ENCODE peak calls at places on chromosomes 7 and 10, in five cellular contexts. M, L, F, X and Y are unnamed samples.

GRCh38 chr10:79376078-79376628 is 28.9 kb downstream of the PPIF start:
- DNase-seq in M (no peak), F (no peak), L (peak; percentile 14), X (no peak), Y (no peak)

GRCh38 chr7:155808551-155809331 is 3.5 kb downstream of the SHH start:
- DNase-seq in L (no peak), M (no peak), X (no peak), F (no peak), Y (peak; percentile 76)

GRCh38 chr7:41085244-41085643 is 617.6 kb downstream of the INHBA start:
- DNase-seq in F (peak; percentile 83), X (no peak), M (no peak), L (no peak), Y (no peak)

GRCh38 chr7:85773116-85773783 is 586.4 kb upstream of the SEMA3D start:
- DNase-seq in M (no peak), L (no peak), X (no peak), F (peak; percentile 90), Y (no peak)

GRCh38 chr10:63103971-63104409 is 29.1 kb upstream of the NRBF2 start:
- DNase-seq in F (peak; percentile 28), X (no peak), M (no peak), L (peak; percentile 67), Y (no peak)

GRCh38 chr10:86162696-86163400 is 203.7 kb downstream of the GRID1 start:
- DNase-seq in M (no peak), X (no peak), L (no peak), F (no peak), Y (no peak)

GRCh38 chr10:98361131-98361633 is 53.8 kb downstream of the PYROXD2 start:
- DNase-seq in L (peak; percentile 88), X (peak; percentile 23), M (no peak), F (peak; percentile 100), Y (peak; percentile 79)

GRCh38 chr7:16993543-16993942 is 111.8 kb upstream of the AGR3 start:
- DNase-seq in L (no peak), F (no peak), X (no peak), M (no peak), Y (no peak)

GRCh38 chr10:74949434-74949833 is 123.0 kb downstream of the KAT6B start:
- DNase-seq in L (no peak), X (no peak), F (peak; percentile 50), M (no peak), Y (no peak)

GRCh38 chr7:50497968-50498367 is 47.8 kb upstream of the FIGNL1 start:
- DNase-seq in F (peak; percentile 82), L (no peak), X (no peak), M (no peak), Y (no peak)

GRCh38 chr7:130356121-130356759 is 11.6 kb downstream of the CPA5 start:
- DNase-seq in F (peak; percentile 95), X (no peak), L (peak; percentile 76), M (no peak), Y (peak; percentile 77)

GRCh38 chr7:20197837-20198236 is 19.3 kb downstream of the MACC1 start:
- DNase-seq in X (no peak), F (no peak), M (no peak), L (no peak), Y (no peak)

GRCh38 chr7:12685550-12685949 is 1.9 kb upstream of the ARL4A start:
- DNase-seq in X (no peak), L (peak; percentile 81), M (no peak), F (peak; percentile 72), Y (peak; percentile 70)

GRCh38 chr7:30348083-30348560 is 63.7 kb downstream of the ZNRF2 start:
- DNase-seq in F (peak; percentile 94), M (peak; percentile 22), L (no peak), X (peak; percentile 42), Y (no peak)

GRCh38 chr10:113335603-113336002 is 217.2 kb upstream of the HABP2 start:
- DNase-seq in F (peak; percentile 77), X (no peak), L (no peak), M (no peak), Y (no peak)

GRCh38 chr7:6420680-6421079 is 27.1 kb downstream of the DAGLB start:
- DNase-seq in F (no peak), M (no peak), X (no peak), L (no peak), Y (no peak)

GRCh38 chr7:137967143-137968018 is 34.5 kb downstream of the CREB3L2 start:
- DNase-seq in L (peak; percentile 36), X (no peak), M (no peak), F (peak; percentile 82), Y (no peak)

GRCh38 chr10:21110358-21110757 is 213.2 kb upstream of the NEBL start:
- DNase-seq in M (no peak), F (no peak), X (no peak), L (no peak), Y (no peak)

GRCh38 chr10:35607475-35608316 is 2.6 kb downstream of the GJD4 start:
- DNase-seq in M (no peak), F (no peak), L (no peak), X (no peak), Y (no peak)

GRCh38 chr10:6766480-6766879 is 186.4 kb upstream of the PRKCQ start:
- DNase-seq in F (no peak), X (no peak), L (no peak), M (no peak), Y (no peak)

GRCh38 chr10:125401462-125401861 is 241.1 kb upstream of the CTBP2 start:
- DNase-seq in M (no peak), F (no peak), X (no peak), L (no peak), Y (no peak)

GRCh38 chr10:118047363-118047719 is 600 bp upstream of the RAB11FIP2 start:
- DNase-seq in M (no peak), X (no peak), L (no peak), F (no peak), Y (no peak)

GRCh38 chr7:131948434-131949053 is 392.1 kb upstream of the PODXL start:
- DNase-seq in F (peak; percentile 33), M (no peak), L (peak; percentile 25), X (no peak), Y (no peak)

GRCh38 chr10:23777153-23777552 is 338.3 kb downstream of the OTUD1 start:
- DNase-seq in M (no peak), X (no peak), F (no peak), L (no peak), Y (no peak)

GRCh38 chr10:33657913-33658312 is 323.4 kb upstream of the NRP1 start:
- DNase-seq in M (no peak), F (no peak), L (no peak), X (no peak), Y (no peak)

GRCh38 chr7:130894146-130895005 is 160.4 kb upstream of the KLF14 start:
- DNase-seq in F (peak; percentile 87), M (no peak), L (no peak), X (peak; percentile 45), Y (no peak)

GRCh38 chr10:110074298-110074697 is 66.5 kb downstream of the ADD3 start:
- DNase-seq in X (no peak), F (peak; percentile 78), L (no peak), M (no peak), Y (no peak)